ENCODE peak calls at places on chromosomes 4 and X, in seven cellular contexts. Z, C, L, A, K, Y and N are unnamed samples.

GRCh38 chr4:110553197-110553596 is 69.7 kb downstream of the PITX2 start:
- DNase-seq in C (no peak), A (no peak), Z (no peak), Y (no peak), L (no peak), K (no peak), N (no peak)

GRCh38 chrX:68669094-68669830 is 21.8 kb downstream of the STARD8 start:
- DNase-seq in C (no peak), Z (peak), A (no peak), L (no peak), K (no peak), Y (no peak), N (no peak)

GRCh38 chr4:141686146-141686775 is 49.9 kb downstream of the IL15 start:
- DNase-seq in Z (peak), A (peak), Y (peak), L (no peak), K (peak), C (peak), N (no peak)

GRCh38 chr4:53919605-53920004 is 144.8 kb downstream of the CHIC2 start:
- DNase-seq in A (no peak), C (no peak), K (no peak), Z (peak), Y (no peak), L (no peak), N (no peak)

GRCh38 chr4:155961575-155961974 is 7.9 kb upstream of the CTSO start:
- DNase-seq in Y (no peak), A (no peak), C (no peak), K (no peak), Z (no peak), L (no peak), N (no peak)

GRCh38 chrX:116384406-116384805 is 52.0 kb upstream of the SLC6A14 start:
- DNase-seq in Y (no peak), C (no peak), A (no peak), K (peak), L (no peak), Z (peak), N (no peak)

GRCh38 chr4:63315651-63316050 is 1093.6 kb downstream of the TECRL start:
- DNase-seq in Y (no peak), C (no peak), A (no peak), K (no peak), Z (no peak), L (no peak), N (no peak)

GRCh38 chr4:148330724-148331123 is 111.5 kb downstream of the NR3C2 start:
- DNase-seq in A (no peak), Y (no peak), Z (no peak), C (no peak), K (no peak), L (no peak), N (no peak)

GRCh38 chr4:113433536-113434246 is 327.8 kb downstream of the CAMK2D start:
- DNase-seq in L (no peak), Z (peak), Y (no peak), A (no peak), K (peak), C (no peak), N (no peak)

GRCh38 chrX:39559229-39559628 is 538.5 kb downstream of the BCOR start:
- DNase-seq in Z (peak), K (no peak), L (no peak), C (no peak), A (no peak), Y (peak), N (no peak)

GRCh38 chr4:3465698-3466671 is 2.9 kb downstream of the DOK7 start:
- DNase-seq in L (no peak), Z (peak), C (no peak), Y (no peak), K (no peak), A (peak), N (no peak)

GRCh38 chrX:50067435-50068292 is 133.1 kb downstream of the AKAP4 start:
- DNase-seq in C (no peak), Z (no peak), K (peak), Y (peak), L (peak), A (no peak), N (no peak)

GRCh38 chr4:16991455-16991854 is 93.0 kb upstream of the LDB2 start:
- DNase-seq in K (no peak), Z (no peak), Y (no peak), A (no peak), C (no peak), L (no peak), N (no peak)

GRCh38 chrX:68829594-68830485 is 1.0 kb downstream of the EFNB1 start:
- DNase-seq in A (peak), K (no peak), Z (peak), Y (no peak), C (no peak), L (no peak), N (no peak)

GRCh38 chr4:163991268-163991667 is 496.8 kb downstream of the TMA16 start:
- DNase-seq in A (no peak), K (no peak), Y (peak), L (no peak), C (no peak), Z (no peak), N (no peak)

GRCh38 chr4:106806158-106806797 is 229.8 kb downstream of the DKK2 start:
- DNase-seq in A (no peak), C (no peak), Z (peak), K (no peak), L (no peak), Y (peak), N (no peak)

GRCh38 chrX:56366901-56367300 is 134.7 kb downstream of the KLF8 start:
- DNase-seq in C (no peak), K (no peak), Z (no peak), Y (no peak), L (no peak), A (no peak), N (no peak)

GRCh38 chrX:123906557-123907316 is 46.9 kb downstream of the XIAP start:
- DNase-seq in C (no peak), Y (no peak), A (no peak), L (no peak), Z (no peak), K (no peak), N (no peak)

GRCh38 chr4:158914178-158914577 is 145.4 kb downstream of the FNIP2 start:
- DNase-seq in Y (peak), Z (peak), K (peak), A (peak), L (no peak), C (no peak), N (no peak)

GRCh38 chrX:2679534-2680485 is 11.3 kb upstream of the CD99 start:
- DNase-seq in Z (no peak), L (no peak), A (peak), K (peak), Y (no peak), C (no peak), N (no peak)

GRCh38 chr4:140373328-140374129 is at the start of gene SCOC:
- DNase-seq in Y (peak), Z (peak), A (peak), K (peak), L (peak), C (peak), N (peak)

GRCh38 chrX:86103061-86103460 is 45.2 kb upstream of the DACH2 start:
- DNase-seq in Z (no peak), Y (peak), C (no peak), A (no peak), K (no peak), L (no peak), N (no peak)

GRCh38 chr4:73662709-73663546 is 42.7 kb upstream of the RASSF6 start:
- DNase-seq in C (peak), Y (peak), L (no peak), K (peak), A (no peak), Z (peak), N (peak)
- H2AFZ ChIP-seq in C (peak), Y (peak), L (no peak), K (no peak), A (peak), Z (no peak), N (peak)

DNA sequence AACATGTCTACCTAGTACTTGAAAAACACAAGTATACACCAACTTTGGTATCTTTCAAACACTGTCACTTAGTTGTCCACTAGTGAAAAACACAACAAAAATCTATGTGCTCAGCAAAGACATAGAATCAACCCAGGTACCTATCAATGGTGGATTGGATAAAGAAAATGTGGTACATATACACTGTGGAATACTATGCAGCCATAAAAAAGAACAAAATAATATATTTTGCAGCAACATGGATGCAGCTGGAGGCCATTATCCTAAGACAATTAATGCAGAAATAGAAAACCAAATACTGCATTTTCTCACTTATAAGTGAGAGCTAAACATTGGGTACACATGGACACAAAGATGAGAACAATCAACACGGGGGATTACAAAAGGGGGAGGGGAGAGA is 148.7 kb downstream of the ENOX2 start:
- DNase-seq in C (no peak), Y (no peak), A (no peak), Z (no peak), K (no peak), L (no peak), N (no peak)
- H2AFZ ChIP-seq in C (no peak), Y (no peak), A (no peak), Z (no peak), K (no peak), L (no peak), N (no peak)

GRCh38 chr4:24913099-24913445 is 230 bp upstream of the CCDC149 start:
- DNase-seq in K (peak), Z (no peak), L (no peak), A (no peak), Y (no peak), C (no peak), N (no peak)
- H2AFZ ChIP-seq in K (peak), Z (peak), L (peak), A (peak), Y (peak), C (peak), N (no peak)

GRCh38 chrX:23826216-23826615 is 43.2 kb downstream of the SAT1 start:
- DNase-seq in L (no peak), C (no peak), Y (peak), K (no peak), A (no peak), Z (no peak), N (no peak)

GRCh38 chrX:23832750-23833149 is 49.8 kb downstream of the SAT1 start:
- DNase-seq in Y (no peak), Z (no peak), A (no peak), C (no peak), L (no peak), K (no peak), N (no peak)

GRCh38 chrX:23826653-23827052 is 43.7 kb downstream of the SAT1 start:
- DNase-seq in A (no peak), K (no peak), L (no peak), Y (no peak), Z (no peak), C (no peak), N (no peak)

GRCh38 chrX:23825675-23826074 is 42.7 kb downstream of the SAT1 start:
- DNase-seq in C (no peak), Y (no peak), Z (no peak), A (no peak), L (no peak), K (no peak), N (no peak)

GRCh38 chrX:23828894-23829293 is 45.9 kb downstream of the SAT1 start:
- DNase-seq in K (peak), A (no peak), Y (no peak), C (no peak), Z (no peak), L (no peak), N (no peak)
- H2AFZ ChIP-seq in K (no peak), A (no peak), Y (no peak), C (no peak), Z (no peak), L (no peak), N (no peak)

GRCh38 chr4:73664470-73664869 is 44.2 kb upstream of the RASSF6 start:
- DNase-seq in L (no peak), Z (no peak), Y (no peak), K (no peak), A (no peak), C (no peak), N (no peak)

GRCh38 chr4:73660808-73661207 is 40.6 kb upstream of the RASSF6 start:
- DNase-seq in L (no peak), A (no peak), C (no peak), K (no peak), Y (no peak), Z (no peak), N (no peak)

DNA sequence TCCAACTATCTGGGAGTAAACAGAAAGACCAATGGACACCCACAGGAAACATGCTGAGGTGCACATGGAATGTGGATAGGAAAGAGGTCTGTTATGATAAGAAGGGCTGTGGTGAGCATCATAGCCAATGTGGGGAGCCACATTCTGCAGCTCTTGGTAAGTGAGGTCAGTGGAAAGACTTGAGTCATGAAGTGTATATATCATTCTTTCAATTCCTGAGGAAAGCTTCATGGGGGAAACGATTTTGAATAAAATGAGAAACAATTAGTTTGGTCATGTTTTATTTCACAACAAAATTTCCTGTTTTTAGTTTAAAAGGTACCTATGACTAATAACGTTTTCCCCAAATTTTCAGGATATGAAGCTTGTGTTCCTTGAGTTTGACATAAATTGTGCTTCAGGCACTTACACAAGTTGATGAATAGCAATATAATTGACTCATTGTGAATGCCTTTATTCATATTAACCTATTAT is 41.4 kb upstream of the RASSF6 start:
- DNase-seq in K (peak), Z (peak), Y (peak), L (no peak), A (peak), C (no peak), N (no peak)
- H2AFZ ChIP-seq in K (no peak), Z (no peak), Y (no peak), L (no peak), A (no peak), C (no peak), N (peak)

GRCh38 chrX:130915302-130915701 is 12.3 kb upstream of the ENOX2 start:
- DNase-seq in Y (no peak), C (no peak), Z (peak), K (peak), A (no peak), L (no peak), N (no peak)
- H2AFZ ChIP-seq in Y (no peak), C (no peak), Z (no peak), K (no peak), A (no peak), L (no peak), N (no peak)

DNA sequence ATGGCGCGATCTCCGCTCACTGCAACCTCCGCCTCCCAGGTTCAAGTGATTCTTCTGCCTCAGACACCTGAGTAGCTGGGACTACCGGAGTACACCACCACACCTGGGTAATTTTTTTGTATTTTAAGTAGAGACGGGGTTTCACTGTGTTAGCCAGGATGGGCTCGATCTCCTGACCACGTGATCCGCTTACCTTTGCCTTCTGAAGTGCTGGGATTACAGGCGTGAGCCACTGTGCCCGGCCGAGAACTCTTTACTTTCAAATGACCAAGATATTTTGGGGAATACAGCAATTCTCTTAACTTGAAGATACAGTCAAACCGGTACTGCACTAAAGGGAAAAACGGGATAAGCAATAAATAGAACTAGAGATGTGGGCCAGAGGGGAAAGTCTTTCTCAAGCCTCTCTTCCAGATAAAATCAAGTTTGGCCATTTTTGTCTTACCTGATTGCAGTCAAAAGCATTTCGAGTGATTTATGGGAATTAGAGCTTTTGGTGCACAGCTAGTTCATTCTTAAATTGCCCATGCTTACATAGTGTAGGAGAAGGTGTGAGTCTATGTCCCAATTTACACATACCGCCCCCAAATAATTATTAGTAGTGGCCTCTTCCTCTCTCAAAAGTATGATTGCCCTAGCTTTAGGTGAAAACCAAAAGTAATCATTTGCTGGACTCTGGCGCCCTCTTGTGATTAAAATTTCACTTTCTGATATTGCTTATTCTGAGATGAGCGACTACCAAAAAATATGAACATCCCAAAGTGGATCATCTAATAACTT is 53.2 kb upstream of the ABCG2 start:
- DNase-seq in Z (peak), Y (peak), K (peak), A (peak), L (no peak), C (peak), N (peak)
- H2AFZ ChIP-seq in Z (no peak), Y (peak), K (no peak), A (no peak), L (peak), C (peak), N (no peak)

GRCh38 chr4:174494731-174495130 is 27.6 kb downstream of the HPGD start:
- DNase-seq in K (no peak), A (no peak), L (no peak), C (no peak), Y (no peak), Z (no peak), N (no peak)
- H2AFZ ChIP-seq in K (no peak), A (no peak), L (peak), C (no peak), Y (no peak), Z (no peak), N (no peak)

GRCh38 chr4:186770446-186771175 is 47.0 kb upstream of the FAT1 start:
- DNase-seq in K (peak), Y (peak), L (no peak), C (no peak), A (no peak), Z (peak), N (no peak)
- H2AFZ ChIP-seq in K (no peak), Y (peak), L (no peak), C (peak), A (no peak), Z (peak), N (no peak)

GRCh38 chr4:183146478-183146877 is 47.4 kb downstream of the WWC2 start:
- DNase-seq in A (no peak), L (no peak), Y (no peak), Z (no peak), C (no peak), K (no peak), N (no peak)
- H2AFZ ChIP-seq in A (no peak), L (no peak), Y (no peak), Z (no peak), C (no peak), K (no peak), N (no peak)